ENCODE peak calls at places on chromosomes 16 and 17, in four cellular contexts. T is HL-60, Y is GM12891, R is K562. S is an unnamed sample.

GRCh38 chr16:17273142-17273561 is 197.6 kb downstream of the XYLT1 start:
- DNase-seq in Y (no peak), T (peak), R (no peak), S (no peak)

GRCh38 chr17:57881143-57881542 is 31.3 kb upstream of the MRPS23 start:
- DNase-seq in Y (no peak), R (no peak), T (no peak), S (no peak)

GRCh38 chr16:57829969-57830360 is 27.7 kb upstream of the KIFC3 start:
- DNase-seq in Y (no peak), T (no peak), R (no peak), S (no peak)

GRCh38 chr16:86514656-86515376 is 4.5 kb downstream of the FOXF1 start:
- DNase-seq in Y (no peak), T (no peak), R (no peak), S (no peak)

GRCh38 chr17:58268774-58269556 is 11.8 kb downstream of the MPO start:
- DNase-seq in R (no peak), Y (no peak), T (peak), S (no peak)

GRCh38 chr16:20798364-20798763 is 7.9 kb downstream of the ERI2 start:
- DNase-seq in T (no peak), Y (no peak), R (no peak), S (no peak)

GRCh38 chr16:21186326-21186691 is 25.1 kb downstream of the ZP2 start:
- DNase-seq in T (no peak), R (no peak), Y (no peak), S (no peak)

GRCh38 chr16:29925173-29925804 is 737 bp downstream of the KCTD13 start:
- DNase-seq in Y (no peak), T (no peak), R (no peak), S (no peak)

GRCh38 chr17:27381007-27381501 is 75.2 kb upstream of the KSR1 start:
- DNase-seq in T (peak), R (peak), Y (peak), S (peak)

GRCh38 chr16:72198021-72198420 is 26.1 kb upstream of the PMFBP1 start:
- DNase-seq in R (peak), Y (no peak), T (no peak), S (no peak)

GRCh38 chr17:74531231-74531761 is at the start of gene CD300LB:
- DNase-seq in Y (no peak), R (no peak), T (peak), S (no peak)

GRCh38 chr17:74452027-74452840 is 14.2 kb upstream of the CD300A start:
- DNase-seq in T (no peak), Y (no peak), R (no peak), S (no peak)

GRCh38 chr17:4998666-4999428 is 1.1 kb downstream of the KIF1C start:
- DNase-seq in R (peak), Y (peak), T (no peak), S (no peak)

GRCh38 chr17:82963104-82963950 is 116.1 kb upstream of the METRNL start:
- DNase-seq in T (peak), Y (peak), R (no peak), S (no peak)

GRCh38 chr17:55159251-55159650 is 105.5 kb upstream of the HLF start:
- DNase-seq in R (no peak), Y (no peak), T (no peak), S (no peak)

GRCh38 chr17:4839221-4839620 is 6.1 kb downstream of the MINK1 start:
- DNase-seq in R (no peak), T (no peak), Y (no peak), S (no peak)

GRCh38 chr17:59073972-59074371 is 32.7 kb downstream of the TRIM37 start:
- DNase-seq in T (no peak), Y (no peak), R (no peak), S (no peak)

GRCh38 chr16:31568577-31569359 is 41.1 kb downstream of the AHSP start:
- DNase-seq in R (no peak), T (no peak), Y (no peak), S (no peak)

GRCh38 chr16:16092925-16093624 is 130.2 kb downstream of the ABCC6 start:
- DNase-seq in T (no peak), Y (no peak), R (no peak), S (no peak)

GRCh38 chr17:67196422-67196821 is 48.6 kb downstream of the HELZ start:
- DNase-seq in T (no peak), Y (no peak), R (no peak), S (no peak)
- TF ChIP-seq SPI1 in T (no peak), Y (no peak), R (no peak), S (no peak)

DNA sequence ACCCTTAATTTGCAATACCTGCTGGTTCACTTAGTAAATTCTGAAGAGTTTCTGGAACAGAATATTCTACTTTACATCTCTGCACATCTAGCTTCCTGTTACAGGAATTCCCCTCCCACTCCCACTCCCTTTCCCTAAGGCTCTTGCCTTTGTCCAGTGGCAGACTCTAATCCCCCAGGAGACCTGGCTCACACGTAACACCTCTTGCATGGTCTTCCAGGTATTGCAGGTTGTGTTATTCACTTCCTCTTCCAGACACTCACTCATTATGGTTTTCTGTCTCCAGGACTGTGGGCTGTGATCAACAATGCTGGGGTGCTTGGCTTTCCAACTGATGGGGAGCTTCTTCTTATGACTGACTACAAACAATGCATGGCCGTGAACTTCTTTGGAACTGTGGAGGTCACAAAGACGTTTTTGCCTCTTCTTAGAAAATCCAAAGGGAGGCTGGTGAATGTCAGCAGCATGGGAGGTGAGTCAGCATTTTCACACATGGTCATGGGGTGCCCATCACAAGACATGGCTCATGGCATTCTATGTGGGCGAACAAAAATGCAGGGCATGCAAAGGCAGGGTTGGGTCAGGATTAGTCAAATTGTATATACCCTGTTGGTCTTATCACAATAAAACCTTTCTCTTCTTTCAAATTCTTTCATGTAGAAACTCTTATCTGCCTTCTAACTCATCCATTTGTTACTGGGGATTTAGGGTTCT is 35.8 kb downstream of the HSD17B2 start:
- DNase-seq in T (no peak), Y (no peak), R (no peak), S (no peak)
- TF ChIP-seq SPI1 in T (no peak), Y (no peak), R (no peak), S (no peak)

DNA sequence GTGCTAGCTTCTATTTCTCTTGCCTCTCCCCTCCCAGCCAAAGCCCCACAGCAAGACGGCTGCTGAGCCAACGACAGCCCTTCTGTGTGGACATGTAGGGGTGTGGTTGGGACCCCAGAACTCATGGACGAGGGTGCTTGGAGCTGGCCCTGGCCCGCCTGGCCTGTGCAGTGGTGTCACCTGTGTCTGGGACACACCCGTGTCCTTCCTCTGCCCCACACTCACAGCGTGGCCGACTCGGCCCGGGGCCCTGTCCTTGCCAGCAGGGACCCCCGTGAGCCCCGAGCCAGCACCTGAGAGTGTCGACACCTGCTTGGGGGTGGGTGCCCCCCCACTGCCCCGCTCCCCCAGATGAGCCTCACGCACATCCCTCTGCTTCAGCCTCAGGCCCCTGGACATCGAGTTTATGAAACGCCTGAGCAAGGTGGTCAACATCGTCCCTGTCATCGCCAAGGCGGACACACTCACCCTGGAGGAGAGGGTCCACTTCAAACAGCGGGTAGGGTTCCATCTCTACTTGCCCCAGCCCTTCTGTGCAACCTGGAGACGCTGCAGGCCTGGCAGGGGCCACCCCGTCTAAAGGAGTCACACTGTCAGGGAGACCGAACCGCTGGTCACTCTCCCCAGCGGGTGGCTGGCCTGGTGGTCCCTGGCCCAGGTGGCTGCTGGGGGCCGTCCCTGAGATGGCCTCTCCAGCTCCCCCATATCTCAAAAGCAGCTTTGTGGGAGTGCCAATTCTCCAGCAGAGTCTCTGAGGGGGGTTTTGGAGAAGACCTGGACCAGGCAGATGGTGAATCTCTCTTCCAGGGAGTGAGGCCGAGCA is 349.8 kb downstream of the SEC14L1 start:
- DNase-seq in Y (peak), R (no peak), T (no peak), S (no peak)
- TF ChIP-seq SPI1 in Y (no peak), R (no peak), T (no peak), S (no peak)

GRCh38 chr17:79991924-79992656 is 43.6 kb downstream of the TBC1D16 start:
- DNase-seq in T (no peak), R (no peak), Y (no peak), S (no peak)

GRCh38 chr17:79993390-79994221 is 42.1 kb downstream of the TBC1D16 start:
- DNase-seq in R (no peak), Y (no peak), T (peak), S (no peak)

GRCh38 chr17:79994602-79995001 is 41.1 kb downstream of the TBC1D16 start:
- DNase-seq in Y (no peak), R (no peak), T (no peak), S (no peak)

GRCh38 chr17:79991140-79991923 is 44.3 kb downstream of the TBC1D16 start:
- DNase-seq in T (peak), Y (peak), R (peak), S (no peak)

GRCh38 chr17:79992657-79993389 is 42.8 kb downstream of the TBC1D16 start:
- DNase-seq in Y (no peak), T (no peak), R (no peak), S (no peak)
- TF ChIP-seq SPI1 in Y (no peak), T (no peak), R (no peak), S (no peak)

GRCh38 chr17:78993981-78994671 is 14.4 kb upstream of the LGALS3BP start:
- DNase-seq in Y (peak), T (no peak), R (no peak), S (no peak)

GRCh38 chr17:78995022-78995760 is 14.4 kb downstream of the CANT1 start:
- DNase-seq in Y (peak), R (no peak), T (no peak), S (no peak)

GRCh38 chr17:78997231-78997741 is 12.3 kb downstream of the CANT1 start:
- DNase-seq in T (no peak), R (no peak), Y (no peak), S (no peak)

GRCh38 chr17:78996781-78997201 is 12.8 kb downstream of the CANT1 start:
- DNase-seq in T (no peak), Y (peak), R (no peak), S (no peak)

GRCh38 chr17:78995761-78996451 is 13.7 kb downstream of the CANT1 start:
- DNase-seq in R (no peak), T (no peak), Y (peak), S (no peak)
- TF ChIP-seq SPI1 in R (no peak), T (no peak), Y (no peak), S (no peak)

GRCh38 chr17:42458497-42459255 is at the start of gene ATP6V0A1:
- DNase-seq in T (peak), Y (peak), R (peak), S (peak)
- TF ChIP-seq SPI1 in T (no peak), Y (no peak), R (no peak), S (no peak)

GRCh38 chr17:36978810-36979584 is 30.2 kb downstream of the AATF start:
- DNase-seq in R (no peak), T (no peak), Y (no peak), S (no peak)

GRCh38 chr17:36972905-36973304 is 24.2 kb downstream of the AATF start:
- DNase-seq in T (no peak), Y (no peak), R (no peak), S (no peak)

GRCh38 chr17:36977568-36977967 is 28.8 kb downstream of the AATF start:
- DNase-seq in R (no peak), Y (no peak), T (no peak), S (no peak)

GRCh38 chr17:36977066-36977465 is 28.3 kb downstream of the AATF start:
- DNase-seq in R (no peak), Y (no peak), T (no peak), S (no peak)

GRCh38 chr17:36975922-36976515 is 27.3 kb downstream of the AATF start:
- DNase-seq in Y (no peak), R (no peak), T (no peak), S (no peak)
- TF ChIP-seq SPI1 in Y (no peak), R (no peak), T (no peak), S (no peak)

GRCh38 chr16:3009568-3010390 is 2.9 kb upstream of the CLDN9 start:
- DNase-seq in Y (no peak), R (no peak), T (no peak), S (no peak)
- TF ChIP-seq SPI1 in Y (no peak), R (no peak), T (no peak), S (no peak)

GRCh38 chr17:42518755-42519545 is 17.1 kb upstream of the NAGLU start:
- DNase-seq in Y (no peak), R (peak), T (no peak), S (no peak)
- TF ChIP-seq SPI1 in Y (no peak), R (peak), T (no peak), S (no peak)

DNA sequence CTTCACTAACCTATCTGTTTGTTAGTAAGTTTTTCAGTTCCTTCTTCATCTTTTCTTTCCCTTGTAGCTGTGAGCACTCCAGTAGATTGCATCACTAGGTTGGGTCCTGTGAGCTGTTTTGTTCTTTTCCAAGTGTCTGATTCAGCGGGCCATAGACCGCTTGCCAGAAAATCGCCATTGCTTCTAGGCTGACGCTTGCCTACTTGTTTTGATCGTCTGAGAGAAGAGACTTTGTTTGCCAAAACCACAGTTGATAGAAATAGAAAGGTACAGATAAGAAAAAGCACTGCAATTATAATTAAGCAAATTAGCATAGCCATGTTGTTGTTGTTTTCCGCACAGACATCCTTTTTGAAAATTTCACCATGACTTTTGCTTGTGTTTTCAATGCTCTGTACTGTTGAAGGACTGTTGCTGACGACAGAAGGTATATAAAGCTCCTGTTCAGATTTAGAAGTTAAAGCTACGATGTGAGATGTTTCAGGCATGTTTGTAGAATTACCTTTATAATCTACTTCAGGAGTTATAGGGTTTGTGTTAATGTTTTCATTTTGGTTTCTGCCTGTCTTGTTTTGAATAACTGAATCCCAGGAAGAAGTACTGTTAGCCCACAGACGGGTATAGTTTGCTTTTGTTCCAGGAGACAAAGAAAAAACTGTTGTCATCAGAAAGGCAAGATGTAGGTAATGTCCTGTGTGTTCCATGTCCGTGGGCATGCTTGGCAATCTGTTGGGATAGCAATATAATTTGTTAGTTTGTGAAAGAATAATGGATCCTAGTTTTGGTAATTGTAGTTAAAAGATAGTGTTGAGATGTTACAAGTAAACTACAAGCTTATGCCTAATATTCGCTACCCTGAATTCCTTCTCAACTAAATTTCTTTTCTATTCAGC is 2.9 kb downstream of the EVI2A start:
- DNase-seq in R (no peak), T (peak), Y (no peak), S (peak)
- TF ChIP-seq SPI1 in R (no peak), T (no peak), Y (peak), S (peak)